ENCODE peak calls at places on chromosomes 12 and 14, in ten cellular contexts. Z is EL; W is non-pigmented ciliary epithelial cell; X is cardiac muscle cell; E is GM19239; O is NB4; B is stimulated activated CD8-positive, alpha-beta memory T cell treated with anti-CD3 and anti-CD28 coated beads, Interleukin-15, amount 100 ng/mL, for 24 hours; T is amygdala; P is activated T-helper 1 cell treated with anti-CD3 and anti-CD28 coated beads, Interleukin-12 subunit alpha, Interleukin-12 subunit beta, Interleukin-2, Interleukin-4 antibody, amounts not matched to agents 30 ng/mL and 10 ng/mL and 1 ng/mL, durations not matched to agents 14 hours and 24 hours and 36 hours; V is endothelial cell. G is an unnamed sample.

GRCh38 chr14:66072190-66072905 is 413.8 kb upstream of the CCDC196 start:
- DNase-seq in Z (no peak), T (no peak), W (no peak), P (no peak), O (no peak), B (no peak), E (no peak), V (no peak), X (no peak), G (no peak)

GRCh38 chr12:6828671-6829531 is 694 bp downstream of the P3H3 start:
- DNase-seq in P (no peak), T (no peak), Z (peak), W (no peak), O (peak), V (peak), B (no peak), E (no peak), X (peak), G (peak)

GRCh38 chr14:106831322-106831720 is 1304.9 kb downstream of the TMEM121 start:
- DNase-seq in E (no peak), P (peak), T (no peak), O (peak), W (no peak), V (no peak), X (no peak), Z (no peak), B (peak), G (peak)

GRCh38 chr12:120822832-120823503 is 81.2 kb downstream of the SPPL3 start:
- DNase-seq in W (no peak), E (no peak), B (no peak), V (no peak), P (no peak), X (no peak), T (no peak), Z (no peak), O (no peak), G (no peak)

GRCh38 chr12:10331642-10332239 is 24.1 kb downstream of the KLRD1 start:
- DNase-seq in X (peak), E (no peak), Z (peak), B (no peak), T (no peak), W (peak), P (no peak), V (peak), O (peak), G (no peak)

GRCh38 chr12:6809056-6809455 is 12.6 kb upstream of the GPR162 start:
- DNase-seq in X (no peak), O (no peak), Z (no peak), W (no peak), P (no peak), T (no peak), B (no peak), V (no peak), E (no peak), G (no peak)

GRCh38 chr12:100926669-100927248 is 132.2 kb downstream of the ANO4 start:
- DNase-seq in W (no peak), P (no peak), Z (peak), X (peak), T (no peak), V (peak), O (peak), B (no peak), E (no peak), G (no peak)

GRCh38 chr12:1115471-1116242 is 124.6 kb downstream of the ERC1 start:
- DNase-seq in Z (peak), X (peak), E (no peak), B (no peak), W (peak), T (no peak), O (no peak), V (no peak), P (no peak), G (no peak)

GRCh38 chr12:62426095-62426488 is 40.5 kb upstream of the MON2 start:
- DNase-seq in E (no peak), P (no peak), B (no peak), V (no peak), Z (peak), O (no peak), X (no peak), T (no peak), W (peak), G (no peak)

GRCh38 chr12:119589087-119589486 is 4.5 kb upstream of the TMEM233 start:
- DNase-seq in B (no peak), P (no peak), X (no peak), V (no peak), E (no peak), W (no peak), O (peak), T (no peak), Z (no peak), G (no peak)

GRCh38 chr12:74780458-74781241 is 243.0 kb downstream of the ATXN7L3B start:
- DNase-seq in X (no peak), E (no peak), B (no peak), P (no peak), T (no peak), V (no peak), W (peak), O (no peak), Z (peak), G (no peak)

GRCh38 chr14:100739306-100739705 is 12.6 kb downstream of the DLK1 start:
- DNase-seq in T (no peak), V (no peak), P (no peak), W (no peak), O (no peak), E (no peak), B (no peak), Z (no peak), X (no peak), G (peak)

GRCh38 chr14:53949201-53949600 is 7.4 kb downstream of the BMP4 start:
- DNase-seq in T (no peak), O (no peak), W (no peak), V (no peak), X (no peak), B (no peak), E (no peak), P (no peak), Z (no peak), G (no peak)

GRCh38 chr12:31832740-31833540 is 104.1 kb upstream of the AMN1 start:
- DNase-seq in T (no peak), W (no peak), P (peak), O (peak), E (no peak), Z (no peak), X (no peak), V (no peak), B (no peak), G (no peak)

GRCh38 chr14:21256539-21257394 is 12.5 kb downstream of the HNRNPC start:
- DNase-seq in Z (no peak), E (no peak), O (peak), X (no peak), V (no peak), P (no peak), T (no peak), W (no peak), B (no peak), G (no peak)

GRCh38 chr14:92692822-92693226 is 55.6 kb downstream of the LGMN start:
- DNase-seq in B (no peak), T (no peak), Z (no peak), X (no peak), P (no peak), E (no peak), V (no peak), W (no peak), O (no peak), G (no peak)

GRCh38 chr14:69077841-69078240 is 75.1 kb downstream of the DCAF5 start:
- DNase-seq in E (no peak), T (no peak), X (no peak), O (no peak), Z (peak), B (no peak), P (no peak), W (no peak), V (no peak), G (no peak)